ENCODE peak calls at places on chromosomes 11 and 22, in six cellular contexts. One of them, this sample, is unnamed.

GRCh38 chr11:96127596-96127959 is 203.7 kb upstream of the MTMR2 start:
- ATAC-seq in SK-N-SH treated with all-trans-retinoic acid at 6 μM for 48 hours: peak
- ATAC-seq in Right ventricle myocardium superior: peak
- ATAC-seq in Right ventricle myocardium inferior: peak
- ATAC-seq in naive thymus-derived CD4-positive, alpha-beta T cell: no peak
- ATAC-seq in K562: no peak
- ATAC-seq in this sample: no peak

GRCh38 chr11:118155781-118156530 is 3.3 kb upstream of the SCN4B start:
- ATAC-seq in SK-N-SH treated with all-trans-retinoic acid at 6 μM for 48 hours: no peak
- ATAC-seq in Right ventricle myocardium superior: no peak
- ATAC-seq in Right ventricle myocardium inferior: peak
- ATAC-seq in naive thymus-derived CD4-positive, alpha-beta T cell: no peak
- ATAC-seq in K562: no peak
- ATAC-seq in this sample: no peak

GRCh38 chr22:47073101-47073500 is 310.7 kb downstream of the TBC1D22A start:
- ATAC-seq in SK-N-SH treated with all-trans-retinoic acid at 6 μM for 48 hours: no peak
- ATAC-seq in Right ventricle myocardium superior: no peak
- ATAC-seq in Right ventricle myocardium inferior: no peak
- ATAC-seq in naive thymus-derived CD4-positive, alpha-beta T cell: no peak
- ATAC-seq in K562: no peak
- ATAC-seq in this sample: no peak

GRCh38 chr11:36469881-36470802 is 39.9 kb downstream of the TRAF6 start:
- ATAC-seq in SK-N-SH treated with all-trans-retinoic acid at 6 μM for 48 hours: peak
- ATAC-seq in Right ventricle myocardium superior: no peak
- ATAC-seq in Right ventricle myocardium inferior: no peak
- ATAC-seq in naive thymus-derived CD4-positive, alpha-beta T cell: no peak
- ATAC-seq in K562: no peak
- ATAC-seq in this sample: no peak

GRCh38 chr11:20374746-20375305 is 11.3 kb downstream of the HTATIP2 start:
- ATAC-seq in SK-N-SH treated with all-trans-retinoic acid at 6 μM for 48 hours: no peak
- ATAC-seq in Right ventricle myocardium superior: no peak
- ATAC-seq in Right ventricle myocardium inferior: no peak
- ATAC-seq in naive thymus-derived CD4-positive, alpha-beta T cell: no peak
- ATAC-seq in K562: no peak
- ATAC-seq in this sample: no peak

GRCh38 chr11:42536961-42537360 is 774.8 kb upstream of the API5 start:
- ATAC-seq in SK-N-SH treated with all-trans-retinoic acid at 6 μM for 48 hours: no peak
- ATAC-seq in Right ventricle myocardium superior: no peak
- ATAC-seq in Right ventricle myocardium inferior: no peak
- ATAC-seq in naive thymus-derived CD4-positive, alpha-beta T cell: no peak
- ATAC-seq in K562: no peak
- ATAC-seq in this sample: no peak

GRCh38 chr11:119368121-119369034 is 13.1 kb downstream of the USP2 start:
- ATAC-seq in SK-N-SH treated with all-trans-retinoic acid at 6 μM for 48 hours: peak
- ATAC-seq in Right ventricle myocardium superior: peak
- ATAC-seq in Right ventricle myocardium inferior: peak
- ATAC-seq in naive thymus-derived CD4-positive, alpha-beta T cell: no peak
- ATAC-seq in K562: peak
- ATAC-seq in this sample: no peak

GRCh38 chr11:121512468-121513465 is 60.0 kb upstream of the SORL1-AS1 start:
- ATAC-seq in SK-N-SH treated with all-trans-retinoic acid at 6 μM for 48 hours: no peak
- ATAC-seq in Right ventricle myocardium superior: no peak
- ATAC-seq in Right ventricle myocardium inferior: no peak
- ATAC-seq in naive thymus-derived CD4-positive, alpha-beta T cell: no peak
- ATAC-seq in K562: no peak
- ATAC-seq in this sample: no peak

GRCh38 chr22:25702046-25702445 is 39.9 kb upstream of the MYO18B start:
- ATAC-seq in SK-N-SH treated with all-trans-retinoic acid at 6 μM for 48 hours: peak
- ATAC-seq in Right ventricle myocardium superior: peak
- ATAC-seq in Right ventricle myocardium inferior: no peak
- ATAC-seq in naive thymus-derived CD4-positive, alpha-beta T cell: no peak
- ATAC-seq in K562: no peak
- ATAC-seq in this sample: no peak

GRCh38 chr22:29555065-29555644 is 1.6 kb upstream of the THOC5 start:
- ATAC-seq in SK-N-SH treated with all-trans-retinoic acid at 6 μM for 48 hours: no peak
- ATAC-seq in Right ventricle myocardium superior: no peak
- ATAC-seq in Right ventricle myocardium inferior: no peak
- ATAC-seq in naive thymus-derived CD4-positive, alpha-beta T cell: no peak
- ATAC-seq in K562: no peak
- ATAC-seq in this sample: no peak

GRCh38 chr22:19063581-19064353 is 58.4 kb downstream of the DGCR2 start:
- ATAC-seq in SK-N-SH treated with all-trans-retinoic acid at 6 μM for 48 hours: no peak
- ATAC-seq in Right ventricle myocardium superior: peak
- ATAC-seq in Right ventricle myocardium inferior: peak
- ATAC-seq in naive thymus-derived CD4-positive, alpha-beta T cell: no peak
- ATAC-seq in K562: no peak
- ATAC-seq in this sample: no peak

GRCh38 chr11:67367836-67368227 is 5.6 kb downstream of the CLCF1 start:
- ATAC-seq in SK-N-SH treated with all-trans-retinoic acid at 6 μM for 48 hours: no peak
- ATAC-seq in Right ventricle myocardium superior: no peak
- ATAC-seq in Right ventricle myocardium inferior: no peak
- ATAC-seq in naive thymus-derived CD4-positive, alpha-beta T cell: no peak
- ATAC-seq in K562: no peak
- ATAC-seq in this sample: no peak

GRCh38 chr22:42881982-42882656 is 25.0 kb upstream of the ARFGAP3 start:
- ATAC-seq in SK-N-SH treated with all-trans-retinoic acid at 6 μM for 48 hours: no peak
- ATAC-seq in Right ventricle myocardium superior: peak
- ATAC-seq in Right ventricle myocardium inferior: peak
- ATAC-seq in naive thymus-derived CD4-positive, alpha-beta T cell: no peak
- ATAC-seq in K562: no peak
- ATAC-seq in this sample: peak

GRCh38 chr11:74956387-74956786 is 7.3 kb downstream of the SPCS2 start:
- ATAC-seq in SK-N-SH treated with all-trans-retinoic acid at 6 μM for 48 hours: no peak
- ATAC-seq in Right ventricle myocardium superior: peak
- ATAC-seq in Right ventricle myocardium inferior: peak
- ATAC-seq in naive thymus-derived CD4-positive, alpha-beta T cell: no peak
- ATAC-seq in K562: no peak
- ATAC-seq in this sample: no peak

GRCh38 chr22:39907605-39908097 is 6.8 kb downstream of the GRAP2 start:
- ATAC-seq in SK-N-SH treated with all-trans-retinoic acid at 6 μM for 48 hours: no peak
- ATAC-seq in Right ventricle myocardium superior: no peak
- ATAC-seq in Right ventricle myocardium inferior: no peak
- ATAC-seq in naive thymus-derived CD4-positive, alpha-beta T cell: peak
- ATAC-seq in K562: peak
- ATAC-seq in this sample: no peak

GRCh38 chr11:64654958-64655541 is 64.0 kb downstream of the SLC22A12 start:
- ATAC-seq in SK-N-SH treated with all-trans-retinoic acid at 6 μM for 48 hours: no peak
- ATAC-seq in Right ventricle myocardium superior: peak
- ATAC-seq in Right ventricle myocardium inferior: peak
- ATAC-seq in naive thymus-derived CD4-positive, alpha-beta T cell: peak
- ATAC-seq in K562: no peak
- ATAC-seq in this sample: peak

GRCh38 chr11:47589504-47590025 is 3.1 kb downstream of the FAM180B start:
- ATAC-seq in SK-N-SH treated with all-trans-retinoic acid at 6 μM for 48 hours: no peak
- ATAC-seq in Right ventricle myocardium superior: no peak
- ATAC-seq in Right ventricle myocardium inferior: peak
- ATAC-seq in naive thymus-derived CD4-positive, alpha-beta T cell: no peak
- ATAC-seq in K562: no peak
- ATAC-seq in this sample: peak

GRCh38 chr22:44648085-44648820 is 53.8 kb upstream of the PRR5 start:
- ATAC-seq in SK-N-SH treated with all-trans-retinoic acid at 6 μM for 48 hours: no peak
- ATAC-seq in Right ventricle myocardium superior: peak
- ATAC-seq in Right ventricle myocardium inferior: peak
- ATAC-seq in naive thymus-derived CD4-positive, alpha-beta T cell: no peak
- ATAC-seq in K562: peak
- ATAC-seq in this sample: no peak

GRCh38 chr11:129458756-129459535 is 83.3 kb downstream of the BARX2 start:
- ATAC-seq in SK-N-SH treated with all-trans-retinoic acid at 6 μM for 48 hours: no peak
- ATAC-seq in Right ventricle myocardium superior: no peak
- ATAC-seq in Right ventricle myocardium inferior: no peak
- ATAC-seq in naive thymus-derived CD4-positive, alpha-beta T cell: no peak
- ATAC-seq in K562: no peak
- ATAC-seq in this sample: peak

GRCh38 chr11:36757122-36757521 is 159.1 kb upstream of the RAG2 start:
- ATAC-seq in SK-N-SH treated with all-trans-retinoic acid at 6 μM for 48 hours: peak
- ATAC-seq in Right ventricle myocardium superior: no peak
- ATAC-seq in Right ventricle myocardium inferior: no peak
- ATAC-seq in naive thymus-derived CD4-positive, alpha-beta T cell: no peak
- ATAC-seq in K562: no peak
- ATAC-seq in this sample: no peak

GRCh38 chr11:35403765-35404396 is 15.5 kb downstream of the SLC1A2 start:
- ATAC-seq in SK-N-SH treated with all-trans-retinoic acid at 6 μM for 48 hours: no peak
- ATAC-seq in Right ventricle myocardium superior: no peak
- ATAC-seq in Right ventricle myocardium inferior: no peak
- ATAC-seq in naive thymus-derived CD4-positive, alpha-beta T cell: no peak
- ATAC-seq in K562: no peak
- ATAC-seq in this sample: no peak

GRCh38 chr11:33135216-33135615 is 26.1 kb downstream of the CSTF3 start:
- ATAC-seq in SK-N-SH treated with all-trans-retinoic acid at 6 μM for 48 hours: peak
- ATAC-seq in Right ventricle myocardium superior: no peak
- ATAC-seq in Right ventricle myocardium inferior: no peak
- ATAC-seq in naive thymus-derived CD4-positive, alpha-beta T cell: no peak
- ATAC-seq in K562: peak
- ATAC-seq in this sample: no peak

GRCh38 chr22:35540600-35541253 is at the start of gene RASD2:
- ATAC-seq in SK-N-SH treated with all-trans-retinoic acid at 6 μM for 48 hours: peak
- ATAC-seq in Right ventricle myocardium superior: peak
- ATAC-seq in Right ventricle myocardium inferior: peak
- ATAC-seq in naive thymus-derived CD4-positive, alpha-beta T cell: peak
- ATAC-seq in K562: peak
- ATAC-seq in this sample: peak

GRCh38 chr11:63680842-63681207 is 475 bp upstream of the RTN3 start:
- ATAC-seq in SK-N-SH treated with all-trans-retinoic acid at 6 μM for 48 hours: peak
- ATAC-seq in Right ventricle myocardium superior: peak
- ATAC-seq in Right ventricle myocardium inferior: no peak
- ATAC-seq in naive thymus-derived CD4-positive, alpha-beta T cell: no peak
- ATAC-seq in K562: no peak
- ATAC-seq in this sample: peak

GRCh38 chr11:66685276-66686099 is 7.8 kb upstream of the RBM4B start:
- ATAC-seq in SK-N-SH treated with all-trans-retinoic acid at 6 μM for 48 hours: no peak
- ATAC-seq in Right ventricle myocardium superior: no peak
- ATAC-seq in Right ventricle myocardium inferior: no peak
- ATAC-seq in naive thymus-derived CD4-positive, alpha-beta T cell: no peak
- ATAC-seq in K562: no peak
- ATAC-seq in this sample: no peak

GRCh38 chr11:86769219-86769618 is 31.1 kb upstream of the PRSS23 start:
- ATAC-seq in SK-N-SH treated with all-trans-retinoic acid at 6 μM for 48 hours: no peak
- ATAC-seq in Right ventricle myocardium superior: peak
- ATAC-seq in Right ventricle myocardium inferior: peak
- ATAC-seq in naive thymus-derived CD4-positive, alpha-beta T cell: no peak
- ATAC-seq in K562: no peak
- ATAC-seq in this sample: no peak

GRCh38 chr11:58775066-58775708 is 43.4 kb upstream of the GLYAT start:
- ATAC-seq in SK-N-SH treated with all-trans-retinoic acid at 6 μM for 48 hours: no peak
- ATAC-seq in Right ventricle myocardium superior: no peak
- ATAC-seq in Right ventricle myocardium inferior: no peak
- ATAC-seq in naive thymus-derived CD4-positive, alpha-beta T cell: no peak
- ATAC-seq in K562: no peak
- ATAC-seq in this sample: no peak

GRCh38 chr11:12052676-12053605 is 44.5 kb upstream of the DKK3 start:
- ATAC-seq in SK-N-SH treated with all-trans-retinoic acid at 6 μM for 48 hours: no peak
- ATAC-seq in Right ventricle myocardium superior: no peak
- ATAC-seq in Right ventricle myocardium inferior: no peak
- ATAC-seq in naive thymus-derived CD4-positive, alpha-beta T cell: no peak
- ATAC-seq in K562: peak
- ATAC-seq in this sample: no peak

GRCh38 chr11:71117311-71117710 is 135.1 kb downstream of the SHANK2 start:
- ATAC-seq in SK-N-SH treated with all-trans-retinoic acid at 6 μM for 48 hours: no peak
- ATAC-seq in Right ventricle myocardium superior: no peak
- ATAC-seq in Right ventricle myocardium inferior: no peak
- ATAC-seq in naive thymus-derived CD4-positive, alpha-beta T cell: no peak
- ATAC-seq in K562: no peak
- ATAC-seq in this sample: no peak

GRCh38 chr11:34124885-34125668 is 19.6 kb downstream of the NAT10 start:
- ATAC-seq in SK-N-SH treated with all-trans-retinoic acid at 6 μM for 48 hours: no peak
- ATAC-seq in Right ventricle myocardium superior: no peak
- ATAC-seq in Right ventricle myocardium inferior: no peak
- ATAC-seq in naive thymus-derived CD4-positive, alpha-beta T cell: no peak
- ATAC-seq in K562: no peak
- ATAC-seq in this sample: no peak

GRCh38 chr11:36129955-36130354 is 159.3 kb downstream of the COMMD9 start:
- ATAC-seq in SK-N-SH treated with all-trans-retinoic acid at 6 μM for 48 hours: no peak
- ATAC-seq in Right ventricle myocardium superior: no peak
- ATAC-seq in Right ventricle myocardium inferior: no peak
- ATAC-seq in naive thymus-derived CD4-positive, alpha-beta T cell: no peak
- ATAC-seq in K562: no peak
- ATAC-seq in this sample: no peak

GRCh38 chr22:47333625-47334024 is 571.2 kb downstream of the TBC1D22A start:
- ATAC-seq in SK-N-SH treated with all-trans-retinoic acid at 6 μM for 48 hours: no peak
- ATAC-seq in Right ventricle myocardium superior: no peak
- ATAC-seq in Right ventricle myocardium inferior: no peak
- ATAC-seq in naive thymus-derived CD4-positive, alpha-beta T cell: no peak
- ATAC-seq in K562: no peak
- ATAC-seq in this sample: no peak

GRCh38 chr22:35258144-35258988 is 1.1 kb downstream of the HMGXB4 start:
- ATAC-seq in SK-N-SH treated with all-trans-retinoic acid at 6 μM for 48 hours: peak
- ATAC-seq in Right ventricle myocardium superior: no peak
- ATAC-seq in Right ventricle myocardium inferior: no peak
- ATAC-seq in naive thymus-derived CD4-positive, alpha-beta T cell: no peak
- ATAC-seq in K562: peak
- ATAC-seq in this sample: no peak